ENCODE peak calls at places on chromosomes 1 and 21, in six cellular contexts. J is KBM-7; Y is activated CD8-positive, alpha-beta memory T cell treated with anti-CD3 and anti-CD28 coated beads, Interleukin-2, amount 10 ng/mL, durations not matched to agents 7 days and 5 days; F is Calu3; G is stimulated activated naive CD4-positive, alpha-beta T cell treated with Interleukin-2 at 50 U/mL for 16 hours; Q is cardiac septum. E is an unnamed sample.

GRCh38 chr1:66758247-66758755 is 6.0 kb downstream of the DYNLT5 start:
- DNase-seq in J (peak), Y (no peak), F (no peak), G (no peak), Q (no peak), E (no peak)

GRCh38 chr1:235074335-235075120 is 54.1 kb downstream of the TOMM20 start:
- DNase-seq in J (peak), Y (peak), F (peak), G (peak), Q (no peak), E (no peak)

GRCh38 chr1:169601096-169601881 is 15.0 kb upstream of the F5 start:
- DNase-seq in J (peak), Y (no peak), F (no peak), G (no peak), Q (no peak), E (no peak)

GRCh38 chr1:219085988-219086387 is 87.7 kb upstream of the LYPLAL1 start:
- DNase-seq in J (peak), Y (no peak), F (no peak), G (no peak), Q (no peak), E (no peak)

GRCh38 chr21:41207401-41208388 is 39.7 kb downstream of the BACE2 start:
- DNase-seq in J (no peak), Y (no peak), F (peak), G (no peak), Q (no peak), E (peak)

GRCh38 chr1:8166436-8166835 is 140.3 kb upstream of the ERRFI1 start:
- DNase-seq in J (no peak), Y (no peak), F (no peak), G (no peak), Q (no peak), E (no peak)

GRCh38 chr1:221620437-221621384 is 121.2 kb downstream of the DUSP10 start:
- DNase-seq in J (no peak), Y (no peak), F (peak), G (no peak), Q (no peak), E (no peak)

GRCh38 chr1:8170059-8170835 is 144.1 kb upstream of the ERRFI1 start:
- DNase-seq in J (no peak), Y (no peak), F (peak), G (no peak), Q (no peak), E (no peak)

GRCh38 chr1:31524196-31524967 is 51.9 kb upstream of the TINAGL1 start:
- DNase-seq in J (peak), Y (no peak), F (no peak), G (no peak), Q (no peak), E (no peak)

GRCh38 chr1:201004732-201005131 is 18.8 kb downstream of the KIF21B start:
- DNase-seq in J (no peak), Y (no peak), F (no peak), G (no peak), Q (no peak), E (no peak)

GRCh38 chr1:234683856-234684632 is 74.1 kb upstream of the IRF2BP2 start:
- DNase-seq in J (peak), Y (no peak), F (peak), G (no peak), Q (peak), E (peak)

GRCh38 chr1:57336793-57337192 is 87.1 kb downstream of the DAB1 start:
- DNase-seq in J (no peak), Y (no peak), F (no peak), G (no peak), Q (no peak), E (no peak)

GRCh38 chr1:181779343-181779742 is 282.2 kb downstream of the ZNF648 start:
- DNase-seq in J (no peak), Y (no peak), F (no peak), G (no peak), Q (no peak), E (no peak)

GRCh38 chr1:244205906-244206305 is 154.8 kb downstream of the ZBTB18 start:
- DNase-seq in J (no peak), Y (no peak), F (no peak), G (no peak), Q (no peak), E (no peak)

GRCh38 chr1:115757866-115758265 is 10.6 kb downstream of the CASQ2 start:
- DNase-seq in J (no peak), Y (no peak), F (no peak), G (no peak), Q (no peak), E (no peak)

GRCh38 chr1:45014403-45015028 is 2.5 kb downstream of the UROD start:
- DNase-seq in J (peak), Y (peak), F (peak), G (peak), Q (no peak), E (peak)

GRCh38 chr21:26093094-26093493 is 77.5 kb downstream of the APP start:
- DNase-seq in J (no peak), Y (no peak), F (no peak), G (no peak), Q (no peak), E (no peak)

GRCh38 chr1:227378183-227378582 is 59.9 kb upstream of the CDC42BPA start:
- DNase-seq in J (no peak), Y (no peak), F (no peak), G (no peak), Q (no peak), E (no peak)

GRCh38 chr1:153951183-153951582 is 4.7 kb upstream of the DENND4B start:
- DNase-seq in J (no peak), Y (no peak), F (no peak), G (no peak), Q (no peak), E (no peak)

GRCh38 chr1:156160744-156161181 is 7.4 kb downstream of the SEMA4A start:
- DNase-seq in J (no peak), Y (peak), F (no peak), G (peak), Q (peak), E (no peak)

GRCh38 chr1:50978852-50979781 is 9.1 kb downstream of the CDKN2C start:
- DNase-seq in J (peak), Y (no peak), F (peak), G (no peak), Q (no peak), E (no peak)

GRCh38 chr1:181711858-181712257 is 228.5 kb downstream of the CACNA1E start:
- DNase-seq in J (no peak), Y (no peak), F (no peak), G (no peak), Q (no peak), E (no peak)

GRCh38 chr1:180231506-180232420 is 1.7 kb downstream of the LHX4 start:
- DNase-seq in J (peak), Y (peak), F (peak), G (no peak), Q (peak), E (no peak)

GRCh38 chr1:228272331-228272791 is 64.5 kb downstream of the OBSCN start:
- DNase-seq in J (no peak), Y (no peak), F (no peak), G (no peak), Q (peak), E (no peak)

GRCh38 chr1:71745326-71745725 is 537.0 kb downstream of the NEGR1 start:
- DNase-seq in J (no peak), Y (no peak), F (no peak), G (no peak), Q (no peak), E (no peak)

GRCh38 chr1:9338354-9339250 is 45.9 kb downstream of the SPSB1 start:
- DNase-seq in J (no peak), Y (no peak), F (no peak), G (no peak), Q (no peak), E (no peak)

GRCh38 chr1:99886841-99887240 is 36.7 kb downstream of the AGL start:
- DNase-seq in J (no peak), Y (no peak), F (no peak), G (no peak), Q (no peak), E (no peak)

GRCh38 chr1:65791396-65791795 is 1.3 kb upstream of the PDE4B start:
- DNase-seq in J (no peak), Y (no peak), F (no peak), G (no peak), Q (no peak), E (no peak)

GRCh38 chr1:41754540-41754939 is 164.2 kb downstream of the HIVEP3 start:
- DNase-seq in J (peak), Y (peak), F (no peak), G (peak), Q (no peak), E (no peak)

GRCh38 chr1:204377800-204378608 is 18.3 kb upstream of the PLEKHA6 start:
- DNase-seq in J (peak), Y (peak), F (peak), G (peak), Q (no peak), E (peak)

GRCh38 chr1:19185976-19186375 is 24.1 kb downstream of the UBR4 start:
- DNase-seq in J (no peak), Y (no peak), F (no peak), G (no peak), Q (no peak), E (no peak)

GRCh38 chr1:153597206-153597605 is 15.7 kb downstream of the S100A16 start:
- DNase-seq in J (no peak), Y (no peak), F (no peak), G (no peak), Q (no peak), E (no peak)